ENCODE peak calls at places on chromosomes 7 and 10, in four cellular contexts. One of them, this sample, is unnamed.

GRCh38 chr10:13526952-13527863 is 1.6 kb downstream of the BEND7 start:
- DNase-seq in choroid plexus epithelial cell: peak
- DNase-seq in T-helper 9 cell: no peak
- DNase-seq in fibroblast of lung: peak
- DNase-seq in this sample: peak

GRCh38 chr7:81267508-81267907 is 348.7 kb upstream of the SEMA3C start:
- DNase-seq in choroid plexus epithelial cell: peak
- DNase-seq in T-helper 9 cell: no peak
- DNase-seq in fibroblast of lung: no peak
- DNase-seq in this sample: peak

GRCh38 chr7:152896217-152896616 is 136.7 kb downstream of the ACTR3B start:
- DNase-seq in choroid plexus epithelial cell: no peak
- DNase-seq in T-helper 9 cell: no peak
- DNase-seq in fibroblast of lung: no peak
- DNase-seq in this sample: no peak

GRCh38 chr10:63164045-63164722 is 31.1 kb downstream of the NRBF2 start:
- DNase-seq in choroid plexus epithelial cell: peak
- DNase-seq in T-helper 9 cell: no peak
- DNase-seq in fibroblast of lung: peak
- DNase-seq in this sample: no peak

GRCh38 chr7:131606346-131607290 is 50.2 kb upstream of the PODXL start:
- DNase-seq in choroid plexus epithelial cell: no peak
- DNase-seq in T-helper 9 cell: no peak
- DNase-seq in fibroblast of lung: no peak
- DNase-seq in this sample: no peak

GRCh38 chr10:61822781-61823230 is 78.7 kb upstream of the ARID5B start:
- DNase-seq in choroid plexus epithelial cell: peak
- DNase-seq in T-helper 9 cell: no peak
- DNase-seq in fibroblast of lung: no peak
- DNase-seq in this sample: no peak

GRCh38 chr10:79234391-79235318 is 112.6 kb upstream of the PPIF start:
- DNase-seq in choroid plexus epithelial cell: peak
- DNase-seq in T-helper 9 cell: no peak
- DNase-seq in fibroblast of lung: no peak
- DNase-seq in this sample: no peak

GRCh38 chr7:112135815-112136706 is 70.1 kb downstream of the DOCK4 start:
- DNase-seq in choroid plexus epithelial cell: no peak
- DNase-seq in T-helper 9 cell: no peak
- DNase-seq in fibroblast of lung: no peak
- DNase-seq in this sample: peak

GRCh38 chr10:102770108-102770482 is 26.3 kb downstream of the WBP1L start:
- DNase-seq in choroid plexus epithelial cell: no peak
- DNase-seq in T-helper 9 cell: no peak
- DNase-seq in fibroblast of lung: no peak
- DNase-seq in this sample: no peak

GRCh38 chr7:93551931-93552330 is 22.6 kb downstream of the CALCR start:
- DNase-seq in choroid plexus epithelial cell: no peak
- DNase-seq in T-helper 9 cell: no peak
- DNase-seq in fibroblast of lung: no peak
- DNase-seq in this sample: no peak

GRCh38 chr7:112381311-112382091 is 68.8 kb upstream of the IFRD1 start:
- DNase-seq in choroid plexus epithelial cell: no peak
- DNase-seq in T-helper 9 cell: no peak
- DNase-seq in fibroblast of lung: no peak
- DNase-seq in this sample: no peak

GRCh38 chr7:148941598-148942280 is 57.6 kb upstream of the EZH2 start:
- DNase-seq in choroid plexus epithelial cell: peak
- DNase-seq in T-helper 9 cell: peak
- DNase-seq in fibroblast of lung: peak
- DNase-seq in this sample: peak

GRCh38 chr10:106268000-106268399 is 896.5 kb downstream of the SORCS1 start:
- DNase-seq in choroid plexus epithelial cell: no peak
- DNase-seq in T-helper 9 cell: no peak
- DNase-seq in fibroblast of lung: no peak
- DNase-seq in this sample: no peak

This sample was measured in dermis blood vessel endothelial cell.